ENCODE peak calls at places on chromosomes 2 and 18, in four cellular contexts. J, C, S and K are unnamed samples.
A peak's percentile ranks its signal among the peaks of the same experiment; 100 is the strongest.

GRCh38 chr2:29789884-29790485 is 131.4 kb downstream of the ALK start:
- DNase-seq in J (no peak), C (no peak), S (no peak), K (no peak)

GRCh38 chr2:238702691-238703415 is 145.0 kb upstream of the TWIST2 start:
- DNase-seq in J (no peak), C (no peak), S (no peak), K (no peak)

GRCh38 chr2:10554961-10555809 is 107.1 kb upstream of the ODC1 start:
- DNase-seq in J (no peak), C (no peak), S (no peak), K (no peak)

GRCh38 chr2:99150691-99151090 is 4.1 kb downstream of the TSGA10 start:
- DNase-seq in J (no peak), C (peak; percentile 0), S (no peak), K (no peak)

GRCh38 chr2:176129825-176130152 is 284 bp downstream of the HOXD8 start:
- DNase-seq in J (no peak), C (no peak), S (no peak), K (no peak)

GRCh38 chr18:10140461-10140911 is 226.7 kb downstream of the VAPA start:
- DNase-seq in J (no peak), C (peak; percentile 21), S (no peak), K (peak; percentile 19)

GRCh38 chr2:170073288-170073687 is 104.7 kb upstream of the MYO3B start:
- DNase-seq in J (no peak), C (peak; percentile 71), S (no peak), K (peak; percentile 81)

GRCh38 chr18:8515142-8515865 is 93.9 kb upstream of the RAB12 start:
- DNase-seq in J (no peak), C (no peak), S (no peak), K (no peak)

GRCh38 chr2:31329081-31329605 is 85.4 kb downstream of the XDH start:
- DNase-seq in J (no peak), C (no peak), S (no peak), K (no peak)

GRCh38 chr2:240287011-240287410 is 146.6 kb upstream of the OTOS start:
- DNase-seq in J (no peak), C (no peak), S (no peak), K (no peak)

GRCh38 chr2:129388870-129389269 is 590.6 kb upstream of the RAB6C start:
- DNase-seq in J (no peak), C (no peak), S (no peak), K (no peak)

GRCh38 chr2:218582085-218582484 is 13.4 kb downstream of the CNOT9 start:
- DNase-seq in J (no peak), C (peak; percentile 90), S (no peak), K (peak; percentile 84)

GRCh38 chr2:63059434-63060078 is 8.9 kb downstream of the OTX1 start:
- DNase-seq in J (no peak), C (no peak), S (no peak), K (no peak)

GRCh38 chr2:176536739-176537138 is 267.5 kb downstream of the MTX2 start:
- DNase-seq in J (no peak), C (no peak), S (no peak), K (no peak)

GRCh38 chr2:230418341-230419016 is 2.5 kb downstream of the SP100 start:
- DNase-seq in J (no peak), C (peak; percentile 77), S (no peak), K (peak; percentile 68)

GRCh38 chr2:158202151-158202778 is 100.6 kb downstream of the UPP2 start:
- DNase-seq in J (no peak), C (no peak), S (no peak), K (no peak)

GRCh38 chr2:67137699-67138098 is 259.4 kb upstream of the ETAA1 start:
- DNase-seq in J (no peak), C (no peak), S (no peak), K (no peak)

GRCh38 chr2:10947005-10947440 is 35.3 kb downstream of the KCNF1 start:
- DNase-seq in J (no peak), C (peak; percentile 51), S (no peak), K (peak; percentile 40)

GRCh38 chr2:160394153-160394552 is 99.5 kb downstream of the RBMS1 start:
- DNase-seq in J (no peak), C (no peak), S (no peak), K (no peak)

GRCh38 chr2:216447293-216447692 is 35.0 kb downstream of the SMARCAL1 start:
- DNase-seq in J (no peak), C (no peak), S (no peak), K (no peak)

GRCh38 chr2:239378918-239379640 is 21.7 kb downstream of the HDAC4 start:
- DNase-seq in J (no peak), C (no peak), S (no peak), K (no peak)

GRCh38 chr2:200625317-200625716 is 39.5 kb downstream of the AOX1 start:
- DNase-seq in J (no peak), C (peak; percentile 29), S (no peak), K (no peak)

DNA sequence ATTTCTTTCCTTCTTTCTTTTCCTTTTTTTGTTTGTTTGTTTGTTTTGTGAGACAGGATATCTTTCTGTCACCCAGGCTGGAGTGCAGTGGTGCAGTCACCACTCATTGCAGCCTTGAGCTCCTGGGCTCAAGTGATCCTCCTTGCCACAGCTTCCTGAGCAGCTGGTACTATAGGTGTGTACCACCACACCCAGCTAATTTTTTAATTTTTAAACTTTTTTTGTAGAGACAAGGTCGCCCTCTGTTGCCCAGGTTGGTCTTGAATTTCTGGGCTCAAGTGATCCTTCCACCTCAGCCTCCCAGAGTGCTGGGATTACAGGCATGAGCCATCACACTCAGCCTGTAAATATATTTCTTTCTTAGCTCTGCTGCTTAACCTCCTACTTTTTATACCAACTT is 83.4 kb upstream of the CYP20A1 start:
- DNase-seq in J (no peak), C (no peak), S (no peak), K (no peak)
- TF ChIP-seq CTCF in J (no peak), C (no peak), S (peak; percentile 41), K (no peak)

DNA sequence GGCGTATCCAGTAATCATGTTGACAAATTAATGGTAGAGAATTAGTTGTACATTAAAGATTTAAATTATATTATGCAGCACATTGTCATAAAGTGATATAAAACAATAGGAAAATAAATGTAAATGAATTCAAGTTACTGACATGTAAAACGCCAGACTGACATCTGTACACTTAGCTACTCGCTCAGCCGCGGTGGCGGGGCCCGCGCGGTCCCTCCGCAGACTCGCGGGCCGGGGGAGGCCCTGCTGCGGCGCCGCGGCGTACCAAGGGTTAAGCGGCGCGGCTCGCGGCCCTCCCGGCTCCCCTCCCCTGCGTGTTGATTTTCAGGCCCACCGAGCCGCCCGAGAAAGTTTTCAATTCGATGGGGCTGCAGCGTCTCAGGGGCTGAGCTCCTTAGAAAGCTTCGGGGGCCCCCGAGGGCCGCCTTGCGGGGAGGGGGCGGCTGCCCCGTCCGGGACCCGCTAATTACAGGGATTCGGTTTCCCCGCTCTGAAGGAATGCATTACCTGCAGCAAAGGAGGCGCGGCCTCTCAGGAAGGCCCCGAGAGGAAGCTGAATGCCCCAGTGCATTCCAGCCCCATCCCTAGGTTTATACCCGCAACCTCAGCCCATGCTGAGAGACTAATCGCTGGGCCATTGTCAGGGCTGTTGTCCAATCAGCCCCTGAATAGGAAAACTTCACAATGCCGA is 138.9 kb upstream of the SIX3 start:
- DNase-seq in J (no peak), C (no peak), S (no peak), K (no peak)
- H3K4me3 ChIP-seq in J (peak overlapping the region; percentile 8), C (no peak overlapping the region), S (no peak overlapping the region), K (no peak overlapping the region)

GRCh38 chr2:223993634-223994232 is 36.5 kb downstream of the MRPL44 start:
- DNase-seq in J (no peak), C (peak; percentile 82), S (peak; percentile 73), K (peak; percentile 92)

GRCh38 chr2:223991611-223992010 is 34.3 kb downstream of the MRPL44 start:
- DNase-seq in J (no peak), C (no peak), S (no peak), K (no peak)

GRCh38 chr2:223994562-223995162 is 37.4 kb downstream of the MRPL44 start:
- DNase-seq in J (no peak), C (no peak), S (no peak), K (no peak)

GRCh38 chr2:223989860-223990237 is 32.6 kb downstream of the MRPL44 start:
- DNase-seq in J (no peak), C (no peak), S (no peak), K (no peak)

DNA sequence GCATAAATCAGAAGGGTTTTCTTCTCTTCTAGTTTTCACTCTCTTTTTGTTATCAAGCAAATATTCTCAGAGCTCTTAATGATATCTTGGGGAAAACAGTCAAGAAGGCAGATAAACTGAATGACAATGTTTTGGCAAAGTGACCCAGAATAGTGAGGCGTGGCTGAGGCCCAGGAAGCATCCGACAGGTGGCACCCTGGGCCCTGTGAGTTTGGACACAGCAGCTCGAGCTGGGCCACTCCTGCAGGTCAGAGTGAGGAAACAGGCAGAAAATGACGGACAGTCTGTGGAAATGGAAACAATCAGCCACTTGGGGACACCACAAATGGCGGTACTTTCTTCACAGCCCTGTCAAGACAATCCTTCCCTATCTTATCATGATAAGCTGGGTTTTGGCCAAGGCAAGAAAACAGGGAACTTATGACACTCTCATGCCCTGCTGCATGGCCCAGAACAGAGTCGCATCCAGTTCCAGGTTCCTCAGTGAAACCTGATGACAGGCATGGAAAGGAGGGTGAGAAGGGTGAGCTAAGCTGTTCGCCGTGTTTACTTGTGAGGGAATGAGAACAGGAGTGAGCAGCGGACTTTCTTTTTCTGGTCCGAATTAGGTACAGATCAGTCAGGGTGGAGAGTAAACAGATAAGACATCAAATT is 32.1 kb downstream of the MRPL44 start:
- DNase-seq in J (no peak), C (no peak), S (no peak), K (no peak)
- TF ChIP-seq CTCF in J (no peak), C (no peak), S (peak; percentile 67), K (no peak)

GRCh38 chr2:37623971-37624897 is 47.2 kb downstream of the CDC42EP3 start:
- DNase-seq in J (no peak), C (peak; percentile 75), S (no peak), K (no peak)
- H3K4me3 ChIP-seq in J (no peak overlapping the region), C (no peak overlapping the region), S (no peak overlapping the region), K (no peak overlapping the region)

DNA sequence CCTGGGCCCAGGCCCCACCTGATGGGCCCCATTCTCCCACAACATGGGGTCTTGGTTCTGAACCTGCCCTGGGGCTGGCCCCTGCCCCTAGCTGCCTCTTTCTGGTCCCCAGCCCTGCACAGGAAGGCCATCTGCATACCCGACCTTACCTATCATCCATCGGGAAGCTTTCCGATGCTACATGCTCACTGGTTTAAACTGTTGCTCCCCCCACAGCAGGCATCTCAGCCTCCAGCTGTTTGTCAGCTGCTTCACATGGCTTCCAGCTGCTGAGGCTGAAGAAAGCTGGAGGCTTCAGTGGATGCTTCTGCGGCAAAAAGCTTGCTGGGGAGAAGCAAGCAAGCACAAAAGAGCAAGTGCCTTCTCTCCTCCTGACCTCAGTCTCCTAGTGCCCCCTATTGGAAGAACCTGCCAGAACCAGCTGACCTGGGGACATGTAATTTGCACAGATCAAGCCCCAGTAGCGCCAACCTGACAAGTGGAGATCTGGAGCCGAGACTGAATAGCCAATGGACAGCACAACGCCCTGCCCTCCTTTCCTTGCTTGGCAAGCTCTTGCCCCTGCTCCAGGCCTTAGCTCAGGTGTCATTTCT is 24.1 kb upstream of the RHOB start:
- DNase-seq in J (no peak), C (peak; percentile 51), S (no peak), K (peak; percentile 59)
- TF ChIP-seq CTCF in J (peak; percentile 24), C (peak; percentile 22), S (no peak), K (no peak)

DNA sequence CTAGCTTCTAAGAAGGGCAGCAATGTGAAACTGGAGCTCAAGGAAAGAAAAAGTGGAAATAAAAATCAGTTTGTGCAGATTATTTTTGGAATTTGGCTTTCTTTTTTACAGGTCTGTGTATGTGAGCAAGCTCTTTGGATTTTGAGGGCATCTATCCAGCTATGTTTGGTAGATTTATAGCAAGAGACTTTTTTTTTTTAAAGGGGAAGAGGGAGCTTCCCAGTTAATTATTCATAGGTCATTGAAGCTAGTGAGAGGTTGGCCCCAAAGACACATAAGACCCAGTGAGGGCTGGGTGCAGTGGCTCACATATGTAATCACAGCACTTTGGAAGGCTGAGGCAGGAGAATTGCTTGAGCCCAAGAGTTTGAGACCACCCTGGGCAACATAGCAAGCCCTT is 24.0 kb upstream of the COLEC12 start:
- DNase-seq in J (no peak), C (peak; percentile 78), S (no peak), K (peak; percentile 60)
- H3K4me3 ChIP-seq in J (no peak overlapping the region), C (no peak overlapping the region), S (no peak overlapping the region), K (no peak overlapping the region)